ENCODE peak calls at places on chromosomes 5 and 9, in six cellular contexts. W is sigmoid colon, R is left lung, M is bronchial epithelial cell, D is progenitor cell of endocrine pancreas, A is endothelial cell. L is an unnamed sample.

GRCh38 chr5:159702301-159702700 is 214.0 kb upstream of the ADRA1B start:
- DNase-seq in M (no peak), W (no peak), R (no peak), D (no peak), A (no peak), L (no peak)

GRCh38 chr9:125346351-125346750 is 84.7 kb downstream of the GAPVD1 start:
- DNase-seq in R (no peak), A (no peak), W (no peak), M (no peak), D (no peak), L (no peak)

GRCh38 chr9:134689320-134690181 is 47.9 kb downstream of the COL5A1 start:
- DNase-seq in D (peak), R (peak), W (peak), M (no peak), A (peak), L (peak)

GRCh38 chr5:176609724-176610429 is at the start of gene GPRIN1:
- DNase-seq in M (no peak), D (peak), W (no peak), A (peak), R (no peak), L (no peak)

GRCh38 chr9:85248514-85249312 is 493.0 kb downstream of the AGTPBP1 start:
- DNase-seq in W (no peak), R (no peak), D (no peak), A (no peak), M (peak), L (no peak)

GRCh38 chr9:68669189-68669588 is 35.9 kb upstream of the PIP5K1B start:
- DNase-seq in A (no peak), R (no peak), W (no peak), M (no peak), D (no peak), L (no peak)

GRCh38 chr5:13034048-13034447 is 910.4 kb downstream of the DNAH5 start:
- DNase-seq in A (no peak), M (peak), R (no peak), D (no peak), W (no peak), L (no peak)

GRCh38 chr9:105046907-105047651 is 119.1 kb upstream of the ABCA1 start:
- DNase-seq in R (no peak), W (no peak), M (no peak), D (no peak), A (no peak), L (no peak)

GRCh38 chr9:69174645-69175487 is 789 bp downstream of the TJP2 start:
- DNase-seq in A (no peak), R (peak), W (peak), D (no peak), M (peak), L (no peak)

GRCh38 chr9:130423272-130423671 is 21.5 kb upstream of the ASS1 start:
- DNase-seq in R (no peak), M (no peak), D (no peak), A (no peak), W (peak), L (no peak)

GRCh38 chr9:81814794-81815464 is 113.3 kb upstream of the SPATA31D4 start:
- DNase-seq in W (no peak), R (no peak), A (no peak), D (no peak), M (no peak), L (no peak)

GRCh38 chr5:42756630-42757601 is at the start of gene CCDC152:
- DNase-seq in A (peak), D (no peak), M (peak), R (no peak), W (no peak), L (no peak)

GRCh38 chr5:50745221-50745620 is 78.8 kb downstream of the PARP8 start:
- DNase-seq in W (no peak), M (no peak), R (no peak), D (no peak), A (no peak), L (no peak)

GRCh38 chr5:37696190-37697021 is 143.4 kb downstream of the GDNF start:
- DNase-seq in W (no peak), A (no peak), M (peak), R (no peak), D (no peak), L (no peak)

GRCh38 chr9:82320566-82320965 is 332.0 kb downstream of the SPATA31D1 start:
- DNase-seq in W (no peak), D (no peak), R (no peak), M (no peak), A (no peak), L (no peak)

GRCh38 chr9:35758475-35759050 is 4.5 kb upstream of the MSMP start:
- DNase-seq in D (no peak), M (no peak), R (no peak), A (no peak), W (no peak), L (no peak)

GRCh38 chr9:77820293-77820954 is 172.3 kb upstream of the GNA14 start:
- DNase-seq in M (peak), W (no peak), R (no peak), A (no peak), D (no peak), L (no peak)

GRCh38 chr9:136720251-136720886 is 8.0 kb downstream of the DIPK1B start:
- DNase-seq in A (no peak), D (no peak), R (no peak), W (peak), M (no peak), L (no peak)

GRCh38 chr9:119801311-119801710 is 432.1 kb upstream of the BRINP1 start:
- DNase-seq in W (no peak), M (no peak), R (no peak), D (no peak), A (no peak), L (no peak)

GRCh38 chr5:98774192-98775046 is 956 bp downstream of the RGMB start:
- DNase-seq in W (peak), A (peak), R (peak), D (peak), M (peak), L (peak)
- TF ChIP-seq CTCF in W (no peak), A (no peak), R (no peak), D (no peak), M (no peak), L (no peak)

GRCh38 chr9:37034938-37035471 is 937 bp upstream of the PAX5 start:
- DNase-seq in D (no peak), A (no peak), W (no peak), R (no peak), M (no peak), L (no peak)

GRCh38 chr9:37035472-37036236 is 1.6 kb upstream of the PAX5 start:
- DNase-seq in M (peak), W (no peak), A (peak), R (no peak), D (no peak), L (no peak)

GRCh38 chr9:37033753-37034319 is at the start of gene PAX5:
- DNase-seq in M (no peak), D (no peak), R (no peak), W (no peak), A (no peak), L (no peak)

GRCh38 chr9:37033141-37033540 is 927 bp downstream of the PAX5 start:
- DNase-seq in W (no peak), D (no peak), R (no peak), A (no peak), M (no peak), L (no peak)

DNA sequence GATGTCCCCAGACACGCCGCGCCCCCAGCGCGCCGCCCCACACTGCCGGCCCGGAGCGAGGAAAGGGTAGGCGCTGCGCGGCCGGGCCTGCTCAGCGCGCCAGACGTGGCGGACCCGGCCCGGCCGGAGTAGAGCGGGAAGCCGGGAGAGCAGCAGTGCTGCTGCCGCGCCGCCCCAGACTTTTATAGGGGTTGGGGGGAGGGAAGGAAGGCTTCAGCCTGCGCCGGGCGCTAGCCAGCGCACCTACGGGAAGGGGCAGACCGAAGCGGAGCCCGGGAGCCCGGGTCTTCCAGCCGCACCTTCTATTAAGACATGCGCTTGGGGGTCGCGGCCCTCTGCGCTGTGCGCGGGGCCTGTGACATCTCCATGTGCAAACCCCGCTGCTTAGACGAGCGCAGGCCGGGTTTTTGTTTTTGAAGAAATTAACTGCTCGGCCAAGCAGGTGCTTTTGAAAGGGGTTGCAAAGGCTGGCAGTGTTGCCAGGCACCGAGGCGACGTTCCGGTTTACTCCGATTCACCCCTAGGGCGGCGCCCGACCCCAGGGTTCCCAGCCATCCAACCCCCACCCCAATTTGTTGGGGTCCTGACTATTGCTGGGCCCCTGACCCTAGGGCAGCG is 361 bp upstream of the PAX5 start:
- DNase-seq in W (no peak), M (no peak), A (peak), R (no peak), D (no peak), L (no peak)
- TF ChIP-seq CTCF in W (no peak), M (peak), A (peak), R (no peak), D (peak), L (no peak)

GRCh38 chr9:109560470-109561132 is 62.5 kb upstream of the PTPN3 start:
- DNase-seq in A (peak), R (no peak), W (no peak), D (no peak), M (peak), L (peak)
- TF ChIP-seq CTCF in A (no peak), R (no peak), W (no peak), D (no peak), M (peak), L (no peak)

DNA sequence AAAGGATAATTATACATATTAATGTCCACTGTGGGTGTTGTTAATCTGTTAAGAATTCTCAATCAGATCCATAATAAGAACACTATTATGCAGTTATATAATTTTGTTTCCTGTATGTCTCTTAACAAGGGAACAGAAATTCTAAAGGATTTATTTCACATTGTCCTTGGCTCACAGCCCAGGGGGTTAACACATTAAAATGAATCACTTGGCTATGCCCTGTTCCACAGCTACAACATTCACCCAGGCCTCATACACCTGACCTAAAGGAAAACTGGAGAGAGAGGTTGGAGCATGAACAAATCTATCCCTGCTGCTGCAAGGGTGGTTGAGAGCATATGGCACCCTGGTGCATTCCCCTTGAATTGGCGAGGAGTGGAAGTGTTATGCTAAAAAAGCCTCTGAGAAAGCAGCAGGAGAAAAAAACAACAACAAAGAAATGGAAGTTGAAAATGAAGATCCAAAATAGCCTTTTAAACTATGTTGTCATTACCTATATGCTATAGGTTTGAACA is 116.0 kb downstream of the KCNN2 start:
- DNase-seq in R (no peak), A (no peak), D (no peak), W (no peak), M (no peak), L (no peak)
- TF ChIP-seq CTCF in R (no peak), A (no peak), D (no peak), W (no peak), M (no peak), L (no peak)

GRCh38 chr5:129904667-129905466 is 602 bp downstream of the CHSY3 start:
- DNase-seq in D (peak), M (no peak), A (peak), W (peak), R (peak), L (no peak)
- TF ChIP-seq CTCF in D (no peak), M (peak), A (no peak), W (no peak), R (no peak), L (no peak)

GRCh38 chr9:89496645-89497044 is 1.3 kb downstream of the SEMA4D start:
- DNase-seq in M (no peak), D (no peak), R (no peak), A (no peak), W (no peak), L (no peak)

GRCh38 chr9:89497181-89497963 is 541 bp downstream of the SEMA4D start:
- DNase-seq in M (no peak), D (no peak), A (no peak), W (no peak), R (peak), L (no peak)

GRCh38 chr9:89500008-89500407 is 2.1 kb upstream of the SEMA4D start:
- DNase-seq in R (no peak), D (no peak), W (no peak), A (no peak), M (no peak), L (no peak)

GRCh38 chr9:89498845-89499480 is 1.1 kb upstream of the SEMA4D start:
- DNase-seq in M (no peak), A (no peak), W (no peak), D (no peak), R (no peak), L (no peak)

DNA sequence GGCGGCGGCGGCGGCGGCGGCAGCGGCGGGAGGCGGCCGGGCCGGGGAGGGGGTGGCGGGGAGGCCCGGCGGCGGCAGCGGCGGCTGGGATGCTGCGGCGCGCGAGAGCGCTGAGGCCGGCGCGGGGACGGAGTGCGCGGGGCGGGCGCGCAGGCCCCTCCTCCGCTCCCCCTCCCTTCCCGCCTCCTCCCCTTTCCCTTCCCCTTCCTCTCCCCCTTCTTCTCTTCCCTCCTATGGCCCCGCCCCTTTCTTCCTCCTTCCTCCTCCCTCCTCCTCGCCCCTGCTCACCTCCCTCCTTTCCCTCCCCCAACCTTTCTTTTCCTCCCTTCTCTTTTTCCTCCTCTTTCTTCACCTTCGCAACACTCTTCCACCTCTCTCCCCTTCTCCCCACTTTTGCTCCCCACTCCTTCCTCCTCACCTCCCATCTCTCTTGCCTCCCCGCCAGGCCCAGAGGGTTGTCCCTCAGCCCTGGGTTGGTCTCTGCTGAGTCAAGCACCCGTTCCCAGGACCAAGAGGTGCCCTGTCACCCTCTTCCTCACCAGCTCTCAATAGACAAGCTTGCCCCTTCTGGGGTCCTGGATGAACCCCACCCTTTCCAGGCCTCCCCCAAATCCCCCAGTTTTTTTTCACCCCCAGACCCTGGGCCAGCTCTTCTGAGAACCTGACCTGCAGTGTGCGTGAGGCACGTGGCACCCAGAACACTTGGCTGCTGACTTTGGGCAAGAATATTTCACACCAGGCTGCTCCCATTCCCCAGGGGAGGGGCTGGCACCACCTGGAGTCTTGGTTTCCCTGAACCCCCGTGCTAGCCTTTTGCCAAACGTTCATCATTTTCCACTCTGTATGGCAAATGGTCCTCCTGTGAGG is at the start of gene SEMA4D:
- DNase-seq in R (peak), A (peak), D (peak), M (peak), W (peak), L (no peak)
- TF ChIP-seq CTCF in R (no peak), A (no peak), D (no peak), M (no peak), W (no peak), L (no peak)

GRCh38 chr9:17088566-17088965 is 46.3 kb upstream of the CNTLN start:
- DNase-seq in R (no peak), W (no peak), D (no peak), M (no peak), A (no peak), L (no peak)

GRCh38 chr9:17090041-17090440 is 44.8 kb upstream of the CNTLN start:
- DNase-seq in W (no peak), D (no peak), M (peak), A (no peak), R (no peak), L (no peak)
- TF ChIP-seq CTCF in W (no peak), D (no peak), M (no peak), A (no peak), R (no peak), L (no peak)

GRCh38 chr9:80285325-80285724 is 713.6 kb downstream of the TLE4 start:
- DNase-seq in W (no peak), A (no peak), M (peak), R (no peak), D (no peak), L (no peak)
- TF ChIP-seq CTCF in W (no peak), A (no peak), M (no peak), R (no peak), D (peak), L (no peak)

DNA sequence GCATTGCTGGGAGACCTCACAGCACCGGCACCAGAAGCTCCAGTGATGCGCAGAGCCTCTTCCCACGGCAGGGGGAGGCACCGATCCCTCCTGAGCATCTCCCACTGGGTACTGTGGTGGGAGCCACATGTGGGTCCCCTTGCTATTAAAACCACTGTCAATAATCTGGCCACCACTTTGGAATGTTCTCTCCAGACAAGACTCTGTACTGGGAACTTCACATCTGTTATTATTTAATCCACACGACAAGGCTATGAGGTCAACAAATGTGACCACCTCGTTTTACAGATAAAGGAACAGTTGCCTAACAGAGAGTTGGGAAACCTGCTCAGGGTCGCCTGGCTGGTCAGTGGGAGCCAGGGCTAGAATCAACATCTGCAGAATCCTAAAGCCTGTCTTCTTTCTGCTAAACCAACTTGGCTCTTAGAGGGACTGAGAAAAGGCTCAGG is 72.7 kb downstream of the EPB41L4B start:
- DNase-seq in W (no peak), R (no peak), M (no peak), D (no peak), A (no peak), L (no peak)
- TF ChIP-seq CTCF in W (no peak), R (no peak), M (no peak), D (no peak), A (no peak), L (no peak)

L was measured in breast epithelium.